ENCODE peak calls at places on chromosomes 6 and 20, in ten cellular contexts. T, L, X, O, S, F, Y, E, D and G are unnamed samples.

GRCh38 chr6:33694401-33694931 is 17.0 kb downstream of the UQCC2 start:
- DNase-seq in L (no peak), F (no peak), O (no peak), D (no peak), S (no peak), Y (no peak), T (peak), X (no peak), E (peak), G (no peak)

GRCh38 chr20:47815866-47816265 is 30.6 kb upstream of the SULF2 start:
- DNase-seq in D (no peak), T (no peak), O (no peak), E (no peak), L (no peak), X (no peak), Y (no peak), S (no peak), F (peak), G (no peak)

GRCh38 chr6:63929111-63929510 is 293.5 kb downstream of the PHF3 start:
- DNase-seq in Y (no peak), O (no peak), D (no peak), F (no peak), L (no peak), S (no peak), T (no peak), E (no peak), X (no peak), G (no peak)

GRCh38 chr6:147949981-147950622 is 392.5 kb upstream of the SASH1 start:
- DNase-seq in X (no peak), T (no peak), O (no peak), L (no peak), Y (no peak), E (no peak), S (no peak), F (no peak), D (no peak), G (no peak)

GRCh38 chr6:12288844-12289654 is 1.1 kb upstream of the EDN1 start:
- DNase-seq in D (no peak), Y (no peak), F (no peak), T (peak), S (peak), O (peak), X (peak), E (peak), L (peak), G (peak)

GRCh38 chr20:42936482-42936881 is 253.2 kb downstream of the PTPRT start:
- DNase-seq in F (no peak), Y (no peak), L (no peak), O (no peak), S (no peak), T (no peak), E (no peak), X (no peak), D (no peak), G (no peak)

GRCh38 chr20:53581444-53582311 is 12.0 kb downstream of the ZNF217 start:
- DNase-seq in Y (peak), X (no peak), D (no peak), T (no peak), O (no peak), S (no peak), F (no peak), E (no peak), L (no peak), G (no peak)

GRCh38 chr6:3813150-3813780 is 35.9 kb upstream of the FAM50B start:
- DNase-seq in E (no peak), T (no peak), X (peak), F (peak), Y (no peak), S (no peak), L (no peak), O (no peak), D (peak), G (no peak)

GRCh38 chr6:138308728-138309110 is 69.0 kb upstream of the SMIM28 start:
- DNase-seq in F (no peak), S (no peak), D (no peak), X (no peak), Y (no peak), L (no peak), O (no peak), E (no peak), T (no peak), G (no peak)

GRCh38 chr6:20661721-20662120 is 127.5 kb downstream of the CDKAL1 start:
- DNase-seq in X (no peak), O (peak), E (peak), F (no peak), D (no peak), L (no peak), Y (no peak), S (no peak), T (no peak), G (peak)

GRCh38 chr6:40848868-40849524 is 190.0 kb downstream of the UNC5CL start:
- DNase-seq in Y (no peak), T (no peak), D (no peak), S (no peak), E (no peak), F (no peak), O (no peak), X (no peak), L (no peak), G (no peak)

GRCh38 chr6:84687487-84687886 is 76.9 kb downstream of the TBX18 start:
- DNase-seq in F (no peak), D (no peak), L (no peak), T (no peak), X (no peak), O (peak), Y (no peak), E (no peak), S (no peak), G (no peak)

GRCh38 chr6:21615504-21615903 is 22.0 kb downstream of the SOX4 start:
- DNase-seq in S (no peak), L (no peak), F (no peak), T (no peak), O (no peak), X (no peak), Y (no peak), E (no peak), D (no peak), G (no peak)

GRCh38 chr6:108837236-108837971 is 10.8 kb upstream of the ARMC2 start:
- DNase-seq in S (no peak), T (no peak), O (no peak), L (no peak), F (no peak), D (no peak), Y (no peak), E (no peak), X (no peak), G (no peak)

GRCh38 chr6:105380634-105381033 is 22.2 kb downstream of the PREP start:
- DNase-seq in F (no peak), E (no peak), D (no peak), O (no peak), Y (no peak), L (no peak), T (no peak), X (no peak), S (no peak), G (no peak)

GRCh38 chr6:6320901-6321300 is 439 bp upstream of the F13A1 start:
- DNase-seq in D (no peak), O (peak), L (no peak), F (no peak), T (peak), S (no peak), Y (no peak), E (no peak), X (no peak), G (no peak)

GRCh38 chr20:58810116-58810878 is 40.4 kb downstream of the GNAS-AS1 start:
- DNase-seq in D (no peak), O (no peak), T (no peak), L (no peak), S (peak), Y (no peak), X (no peak), F (no peak), E (no peak), G (no peak)

GRCh38 chr6:38730136-38730862 is 15.2 kb downstream of the DNAH8 start:
- DNase-seq in T (no peak), X (no peak), D (no peak), F (no peak), O (no peak), L (no peak), S (no peak), Y (no peak), E (peak), G (peak)

GRCh38 chr6:18359237-18359885 is 27.8 kb upstream of the RNF144B start:
- DNase-seq in Y (peak), L (no peak), O (no peak), X (no peak), D (no peak), T (no peak), E (no peak), S (no peak), F (no peak), G (no peak)

GRCh38 chr6:170084166-170084730 is 206.6 kb downstream of the DLL1 start:
- DNase-seq in S (no peak), D (no peak), O (no peak), Y (no peak), L (no peak), F (no peak), X (no peak), E (no peak), T (no peak), G (no peak)

GRCh38 chr20:20410678-20411077 is 42.8 kb downstream of the INSM1 start:
- DNase-seq in D (no peak), X (no peak), F (no peak), Y (no peak), E (peak), T (no peak), O (peak), S (no peak), L (peak), G (no peak)

GRCh38 chr6:53862517-53863457 is 68.0 kb downstream of the LRRC1 start:
- DNase-seq in L (no peak), E (no peak), O (no peak), F (peak), D (no peak), S (no peak), Y (no peak), T (no peak), X (no peak), G (no peak)

GRCh38 chr6:21098744-21099143 is 494.8 kb upstream of the SOX4 start:
- DNase-seq in O (peak), Y (no peak), D (no peak), X (no peak), L (no peak), T (no peak), F (no peak), E (no peak), S (no peak), G (no peak)

GRCh38 chr6:125733516-125734300 is 15.7 kb upstream of the HEY2 start:
- DNase-seq in Y (no peak), X (no peak), L (no peak), T (no peak), F (no peak), S (no peak), E (no peak), D (no peak), O (no peak), G (no peak)

GRCh38 chr6:20811112-20811746 is 277.0 kb downstream of the CDKAL1 start:
- DNase-seq in Y (no peak), F (no peak), E (no peak), S (peak), T (peak), L (peak), O (peak), D (no peak), X (no peak), G (no peak)

GRCh38 chr6:102679844-102680243 is 1286.3 kb downstream of the GRIK2 start:
- DNase-seq in O (no peak), E (peak), F (no peak), T (no peak), L (no peak), D (no peak), X (peak), S (no peak), Y (no peak), G (no peak)

GRCh38 chr6:71510057-71510713 is 221.6 kb downstream of the OGFRL1 start:
- DNase-seq in E (no peak), F (peak), L (peak), T (no peak), X (peak), S (peak), O (peak), Y (no peak), D (no peak), G (peak)

GRCh38 chr20:44736170-44737021 is 9.3 kb upstream of the KCNK15 start:
- DNase-seq in Y (peak), S (peak), X (peak), L (peak), T (no peak), E (no peak), O (peak), F (peak), D (no peak), G (no peak)

GRCh38 chr6:89433637-89434499 is 916 bp downstream of the ANKRD6 start:
- DNase-seq in D (peak), T (no peak), X (no peak), L (no peak), F (no peak), S (no peak), E (no peak), Y (no peak), O (peak), G (peak)

GRCh38 chr20:6802227-6802626 is 34.7 kb downstream of the BMP2 start:
- DNase-seq in S (no peak), T (no peak), X (no peak), O (no peak), L (no peak), F (no peak), Y (no peak), E (no peak), D (no peak), G (no peak)

GRCh38 chr20:49658508-49658907 is 55.2 kb downstream of the B4GALT5 start:
- DNase-seq in Y (no peak), E (no peak), L (peak), T (no peak), X (no peak), O (peak), F (no peak), D (no peak), S (no peak), G (no peak)

GRCh38 chr6:40474937-40475336 is 112.2 kb downstream of the LRFN2 start:
- DNase-seq in T (no peak), S (no peak), X (no peak), Y (no peak), O (peak), L (no peak), E (no peak), F (no peak), D (no peak), G (no peak)

GRCh38 chr6:10369896-10370295 is 45.0 kb downstream of the TFAP2A start:
- DNase-seq in O (no peak), Y (no peak), X (no peak), F (no peak), D (no peak), S (no peak), L (no peak), T (peak), E (no peak), G (no peak)

GRCh38 chr6:142944126-142945066 is 580 bp downstream of the HIVEP2 start:
- DNase-seq in F (peak), E (peak), O (peak), Y (peak), S (peak), T (no peak), D (peak), X (peak), L (no peak), G (peak)

GRCh38 chr20:20860078-20860806 is 147.8 kb upstream of the RALGAPA2 start:
- DNase-seq in S (peak), T (peak), O (peak), Y (peak), D (peak), X (peak), F (peak), L (peak), E (peak), G (peak)

GRCh38 chr20:51447097-51447764 is 95.3 kb downstream of the NFATC2 start:
- DNase-seq in O (peak), X (peak), S (peak), Y (no peak), L (no peak), D (no peak), E (no peak), F (peak), T (peak), G (peak)
- TF ChIP-seq POLR2AphosphoS5 in O (no peak), X (no peak), S (peak), Y (no peak), L (no peak), D (no peak), E (no peak), F (peak), T (no peak), G (peak)

GRCh38 chr6:46947497-46947896 is 25.8 kb upstream of the ADGRF5 start:
- DNase-seq in T (no peak), F (no peak), S (no peak), X (no peak), D (no peak), O (no peak), L (no peak), E (no peak), Y (no peak), G (no peak)

GRCh38 chr6:46954819-46955520 is 33.2 kb upstream of the ADGRF5 start:
- DNase-seq in D (no peak), F (no peak), S (no peak), O (peak), Y (no peak), L (no peak), T (no peak), E (no peak), X (no peak), G (no peak)

GRCh38 chr6:46948699-46949098 is 27.0 kb upstream of the ADGRF5 start:
- DNase-seq in Y (no peak), L (no peak), O (no peak), T (no peak), D (no peak), F (no peak), X (no peak), S (no peak), E (no peak), G (no peak)

GRCh38 chr6:46953921-46954320 is 32.2 kb upstream of the ADGRF5 start:
- DNase-seq in S (no peak), X (no peak), D (no peak), L (no peak), E (no peak), O (no peak), F (no peak), T (no peak), Y (no peak), G (no peak)

DNA sequence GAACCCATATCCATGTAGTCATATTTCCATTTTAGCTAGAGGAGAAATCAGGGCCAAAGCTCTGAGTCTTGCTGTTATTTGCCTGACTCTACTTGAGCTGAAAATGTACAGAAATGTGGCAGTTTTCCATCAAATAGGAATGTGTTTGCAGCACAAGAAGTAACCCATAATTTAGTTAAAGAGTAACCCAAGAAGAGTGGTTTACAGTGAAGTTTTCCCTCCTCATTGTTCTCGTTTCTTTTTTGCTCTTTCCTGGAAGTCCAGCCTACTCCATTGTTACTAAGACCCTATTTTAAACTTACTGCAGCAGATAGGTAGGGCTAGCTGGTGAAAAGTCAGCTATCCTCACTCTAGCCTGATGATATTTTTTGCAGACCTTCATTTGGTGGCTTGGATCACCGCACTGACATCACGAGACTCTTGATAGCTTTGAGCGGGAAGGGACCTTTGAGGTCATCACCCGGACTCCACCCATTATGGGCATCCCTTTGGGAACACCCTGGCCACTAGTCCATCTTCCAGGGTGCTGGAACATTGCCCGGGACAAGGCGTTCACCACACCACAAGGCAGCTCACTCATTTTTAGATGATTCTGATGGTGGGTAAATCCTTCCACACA is 28.0 kb upstream of the ADGRF5 start:
- DNase-seq in T (no peak), E (no peak), O (no peak), S (no peak), X (no peak), F (peak), D (no peak), Y (no peak), L (no peak), G (no peak)
- TF ChIP-seq POLR2AphosphoS5 in T (no peak), E (no peak), O (no peak), S (no peak), X (no peak), F (no peak), D (no peak), Y (no peak), L (no peak), G (no peak)

DNA sequence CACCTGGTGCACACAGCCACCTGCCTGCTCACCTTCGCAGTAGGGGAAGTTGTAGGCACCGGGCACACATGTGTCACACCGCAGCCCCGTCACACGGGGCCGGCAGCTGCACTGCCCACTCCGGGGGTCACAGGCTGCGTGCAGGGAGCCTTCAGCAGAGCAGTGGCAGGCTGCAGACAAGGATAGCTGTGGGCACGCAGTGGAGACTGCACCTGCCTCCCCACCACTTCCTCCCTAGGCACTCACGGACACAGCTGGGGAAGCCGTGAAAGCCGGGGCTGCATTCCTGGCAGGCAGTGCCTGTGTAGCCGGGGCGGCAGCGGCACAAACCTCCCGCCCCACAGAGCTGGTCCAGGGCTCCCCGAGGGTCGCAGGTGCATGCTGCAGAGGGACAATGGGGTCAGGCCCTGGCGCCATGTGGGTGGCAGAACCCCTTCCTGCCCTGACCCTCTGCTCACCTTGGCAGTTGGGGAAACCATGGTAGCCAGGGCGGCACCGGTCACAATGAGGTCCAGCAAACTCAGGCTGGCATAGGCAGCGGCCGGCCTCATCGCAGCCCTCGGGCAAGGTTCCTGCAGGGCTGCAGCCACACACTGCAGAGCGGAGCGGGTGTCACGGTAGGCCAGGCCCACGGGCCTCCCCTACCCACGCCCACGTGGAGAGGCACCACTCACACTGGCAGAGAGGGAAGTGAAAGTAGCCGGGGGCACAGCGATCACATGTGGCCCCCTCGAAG is 29.4 kb downstream of the LAMA5 start:
- DNase-seq in X (no peak), Y (no peak), E (no peak), D (peak), L (no peak), T (no peak), F (no peak), S (no peak), O (no peak), G (no peak)
- TF ChIP-seq POLR2AphosphoS5 in X (no peak), Y (peak), E (no peak), D (peak), L (no peak), T (no peak), F (no peak), S (no peak), O (no peak), G (no peak)

GRCh38 chr6:155228549-155229166 is 35.2 kb upstream of the CLDN20 start:
- DNase-seq in S (no peak), T (no peak), L (no peak), F (no peak), E (no peak), Y (no peak), D (no peak), X (no peak), O (no peak), G (peak)
- TF ChIP-seq POLR2AphosphoS5 in S (no peak), T (no peak), L (no peak), F (no peak), E (no peak), Y (no peak), D (no peak), X (no peak), O (no peak), G (peak)

GRCh38 chr6:52576054-52576391 is 837 bp downstream of the TRAM2 start:
- DNase-seq in Y (no peak), S (no peak), D (no peak), X (no peak), T (no peak), E (no peak), L (no peak), F (peak), O (no peak), G (no peak)

GRCh38 chr6:52577778-52578473 is 1.1 kb upstream of the TRAM2 start:
- DNase-seq in D (no peak), E (no peak), F (no peak), X (no peak), S (no peak), T (no peak), L (no peak), O (no peak), Y (no peak), G (no peak)

GRCh38 chr6:52575490-52575868 is 1.4 kb downstream of the TRAM2 start:
- DNase-seq in Y (no peak), F (no peak), X (no peak), T (no peak), D (no peak), L (no peak), S (no peak), E (no peak), O (no peak), G (no peak)

GRCh38 chr6:52577022-52577777 is at the start of gene TRAM2:
- DNase-seq in T (no peak), L (no peak), X (peak), E (peak), F (peak), Y (peak), O (peak), S (peak), D (peak), G (peak)

GRCh38 chr6:52576392-52577021 is 353 bp downstream of the TRAM2 start:
- DNase-seq in X (peak), S (peak), F (peak), D (peak), O (peak), L (no peak), E (peak), Y (peak), T (no peak), G (no peak)
- TF ChIP-seq POLR2AphosphoS5 in X (peak), S (no peak), F (peak), D (no peak), O (no peak), L (peak), E (no peak), Y (peak), T (peak), G (no peak)